ENCODE peak calls at places on chromosomes 2 and 18, in eight cellular contexts. One of them, this sample, is unnamed.

GRCh38 chr2:197201874-197202273 is 108.7 kb downstream of the ANKRD44 start:
- DNase-seq in H9: no peak
- DNase-seq in PC-9: no peak
- DNase-seq in PC-3: no peak
- DNase-seq in fibroblast of lung: no peak
- DNase-seq in SK-N-SH: no peak
- DNase-seq in neural progenitor cell: no peak
- DNase-seq in astrocyte: no peak
- DNase-seq in this sample: no peak

GRCh38 chr18:62663731-62664336 is 51.5 kb upstream of the PHLPP1 start:
- DNase-seq in fibroblast of lung: peak; percentile 19
- DNase-seq in PC-9: peak; percentile 23
- DNase-seq in SK-N-SH: no peak
- DNase-seq in neural progenitor cell: no peak
- DNase-seq in H9: no peak
- DNase-seq in astrocyte: peak; percentile 69
- DNase-seq in PC-3: peak; percentile 80
- DNase-seq in this sample: peak; percentile 2

GRCh38 chr18:58321986-58322385 is 278.0 kb downstream of the NEDD4L start:
- DNase-seq in PC-3: peak; percentile 95
- DNase-seq in fibroblast of lung: peak; percentile 87
- DNase-seq in astrocyte: peak; percentile 75
- DNase-seq in SK-N-SH: peak; percentile 78
- DNase-seq in H9: no peak
- DNase-seq in PC-9: peak; percentile 61
- DNase-seq in neural progenitor cell: peak; percentile 45
- DNase-seq in this sample: no peak

GRCh38 chr2:102117488-102117887 is 25.1 kb upstream of the IL1R1 start:
- DNase-seq in fibroblast of lung: no peak
- DNase-seq in H9: no peak
- DNase-seq in PC-3: no peak
- DNase-seq in astrocyte: no peak
- DNase-seq in neural progenitor cell: no peak
- DNase-seq in SK-N-SH: no peak
- DNase-seq in PC-9: no peak
- DNase-seq in this sample: no peak

GRCh38 chr18:79749251-79750191 is 48.2 kb upstream of the KCNG2 start:
- DNase-seq in H9: no peak
- DNase-seq in PC-9: no peak
- DNase-seq in neural progenitor cell: no peak
- DNase-seq in fibroblast of lung: peak; percentile 50
- DNase-seq in PC-3: no peak
- DNase-seq in astrocyte: peak; percentile 29
- DNase-seq in SK-N-SH: no peak
- DNase-seq in this sample: no peak

GRCh38 chr2:107681946-107682345 is 144.7 kb upstream of the RGPD4 start:
- DNase-seq in neural progenitor cell: peak; percentile 16
- DNase-seq in PC-3: no peak
- DNase-seq in SK-N-SH: no peak
- DNase-seq in fibroblast of lung: no peak
- DNase-seq in PC-9: no peak
- DNase-seq in H9: peak; percentile 39
- DNase-seq in astrocyte: no peak
- DNase-seq in this sample: no peak

GRCh38 chr2:112957511-112957910 is 20.3 kb upstream of the IL36G start:
- DNase-seq in H9: no peak
- DNase-seq in neural progenitor cell: no peak
- DNase-seq in PC-9: no peak
- DNase-seq in SK-N-SH: no peak
- DNase-seq in fibroblast of lung: no peak
- DNase-seq in astrocyte: peak; percentile 4
- DNase-seq in PC-3: peak; percentile 17
- DNase-seq in this sample: no peak

GRCh38 chr2:74440005-74440377 is 1.7 kb downstream of the RTKN start:
- DNase-seq in neural progenitor cell: peak; percentile 69
- DNase-seq in astrocyte: no peak
- DNase-seq in SK-N-SH: peak; percentile 84
- DNase-seq in fibroblast of lung: peak; percentile 61
- DNase-seq in PC-3: no peak
- DNase-seq in H9: no peak
- DNase-seq in PC-9: no peak
- DNase-seq in this sample: no peak

GRCh38 chr2:43880471-43880870 is 41.7 kb downstream of the ABCG8 start:
- DNase-seq in PC-3: no peak
- DNase-seq in fibroblast of lung: no peak
- DNase-seq in astrocyte: no peak
- DNase-seq in SK-N-SH: no peak
- DNase-seq in PC-9: no peak
- DNase-seq in H9: no peak
- DNase-seq in neural progenitor cell: no peak
- DNase-seq in this sample: no peak

GRCh38 chr2:23574919-23575654 is 190.1 kb downstream of the KLHL29 start:
- DNase-seq in PC-9: no peak
- DNase-seq in neural progenitor cell: no peak
- DNase-seq in PC-3: no peak
- DNase-seq in astrocyte: no peak
- DNase-seq in SK-N-SH: no peak
- DNase-seq in H9: peak; percentile 72
- DNase-seq in fibroblast of lung: no peak
- DNase-seq in this sample: no peak

GRCh38 chr2:237886702-237887481 is 27.5 kb downstream of the RAMP1 start:
- DNase-seq in PC-3: no peak
- DNase-seq in astrocyte: peak; percentile 82
- DNase-seq in fibroblast of lung: peak; percentile 91
- DNase-seq in H9: no peak
- DNase-seq in PC-9: no peak
- DNase-seq in SK-N-SH: peak; percentile 86
- DNase-seq in neural progenitor cell: no peak
- DNase-seq in this sample: no peak

GRCh38 chr2:71379086-71379485 is 47.5 kb downstream of the ZNF638 start:
- DNase-seq in PC-9: no peak
- DNase-seq in fibroblast of lung: peak; percentile 84
- DNase-seq in astrocyte: peak; percentile 88
- DNase-seq in SK-N-SH: no peak
- DNase-seq in H9: no peak
- DNase-seq in neural progenitor cell: no peak
- DNase-seq in PC-3: peak; percentile 62
- DNase-seq in this sample: no peak

GRCh38 chr18:46660955-46661749 is 4.1 kb upstream of the LOXHD1 start:
- DNase-seq in SK-N-SH: peak; percentile 48
- DNase-seq in H9: peak; percentile 81
- DNase-seq in PC-9: no peak
- DNase-seq in astrocyte: peak; percentile 14
- DNase-seq in PC-3: no peak
- DNase-seq in neural progenitor cell: peak; percentile 67
- DNase-seq in fibroblast of lung: peak; percentile 27
- DNase-seq in this sample: no peak

GRCh38 chr2:46145017-46145416 is 152.2 kb upstream of the EPAS1 start:
- DNase-seq in fibroblast of lung: no peak
- DNase-seq in H9: no peak
- DNase-seq in astrocyte: no peak
- DNase-seq in PC-9: no peak
- DNase-seq in PC-3: no peak
- DNase-seq in SK-N-SH: no peak
- DNase-seq in neural progenitor cell: no peak
- DNase-seq in this sample: no peak

GRCh38 chr18:50193796-50194622 is 938 bp downstream of the MYO5B start:
- DNase-seq in H9: peak; percentile 39
- DNase-seq in PC-3: peak; percentile 1
- DNase-seq in SK-N-SH: no peak
- DNase-seq in astrocyte: no peak
- DNase-seq in neural progenitor cell: peak; percentile 58
- DNase-seq in fibroblast of lung: no peak
- DNase-seq in PC-9: peak; percentile 17
- DNase-seq in this sample: no peak

DNA sequence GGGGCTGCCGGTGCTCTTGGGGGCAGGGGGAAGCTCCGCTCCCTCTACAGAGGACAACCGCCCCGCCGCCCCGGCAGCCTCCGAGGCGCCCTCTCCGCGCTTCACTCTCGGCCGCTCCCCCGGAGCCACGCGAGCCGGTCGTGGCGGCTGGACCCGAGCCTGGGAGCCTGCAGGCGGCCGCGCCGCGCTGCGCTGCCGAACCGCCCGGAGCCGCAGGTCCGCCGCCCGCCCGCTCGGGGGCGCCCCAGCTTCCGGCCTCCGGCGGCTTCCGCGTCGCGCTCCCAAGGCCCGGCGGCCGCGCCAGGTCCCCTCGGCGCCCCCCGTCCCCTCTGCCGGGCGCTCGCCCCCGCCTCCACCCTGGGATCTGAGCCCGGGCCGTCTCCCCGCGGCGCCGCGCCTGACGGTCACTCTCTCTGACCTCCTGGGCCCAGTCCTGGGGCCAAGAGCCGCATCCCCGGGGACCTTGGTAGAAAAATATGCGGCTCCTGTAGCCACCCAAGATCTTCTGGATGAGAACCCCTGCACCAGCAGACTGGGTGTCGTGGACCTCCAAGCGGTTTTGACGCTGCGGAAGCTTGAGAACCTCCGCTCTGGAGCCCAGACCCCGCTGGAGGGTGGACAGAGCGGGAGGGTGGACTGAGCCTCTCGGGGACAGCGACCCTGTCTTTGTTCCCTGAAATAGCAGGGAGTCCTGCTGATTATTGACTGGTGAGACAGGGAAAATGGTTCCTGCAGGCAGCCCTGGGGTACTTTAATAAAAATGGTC is 44.3 kb downstream of the SERTAD2 start:
- DNase-seq in H9: peak; percentile 63
- DNase-seq in astrocyte: no peak
- DNase-seq in SK-N-SH: peak; percentile 63
- DNase-seq in neural progenitor cell: peak; percentile 82
- DNase-seq in fibroblast of lung: peak; percentile 40
- DNase-seq in PC-9: peak; percentile 74
- DNase-seq in PC-3: peak; percentile 32
- DNase-seq in this sample: no peak
- TF ChIP-seq CTCF in H9: peak; percentile 46
- TF ChIP-seq CTCF in astrocyte: no peak
- TF ChIP-seq CTCF in SK-N-SH: no peak
- TF ChIP-seq CTCF in neural progenitor cell: peak; percentile 33
- TF ChIP-seq CTCF in fibroblast of lung: no peak
- TF ChIP-seq CTCF in PC-9: peak; percentile 4
- TF ChIP-seq CTCF in PC-3: no peak
- TF ChIP-seq CTCF in this sample: peak; percentile 58

GRCh38 chr18:11520536-11520935 is 88.9 kb upstream of the SLC35G4 start:
- DNase-seq in PC-3: no peak
- DNase-seq in neural progenitor cell: no peak
- DNase-seq in SK-N-SH: no peak
- DNase-seq in astrocyte: peak; percentile 67
- DNase-seq in H9: no peak
- DNase-seq in fibroblast of lung: no peak
- DNase-seq in PC-9: no peak
- DNase-seq in this sample: no peak

GRCh38 chr18:11516988-11517630 is 92.3 kb upstream of the SLC35G4 start:
- DNase-seq in astrocyte: no peak
- DNase-seq in PC-9: no peak
- DNase-seq in PC-3: no peak
- DNase-seq in neural progenitor cell: no peak
- DNase-seq in SK-N-SH: no peak
- DNase-seq in fibroblast of lung: peak; percentile 32
- DNase-seq in H9: no peak
- DNase-seq in this sample: no peak

GRCh38 chr18:11521853-11522252 is 87.5 kb upstream of the SLC35G4 start:
- DNase-seq in astrocyte: no peak
- DNase-seq in PC-9: no peak
- DNase-seq in neural progenitor cell: no peak
- DNase-seq in fibroblast of lung: no peak
- DNase-seq in H9: no peak
- DNase-seq in SK-N-SH: no peak
- DNase-seq in PC-3: no peak
- DNase-seq in this sample: no peak

GRCh38 chr18:11522992-11523391 is 86.4 kb upstream of the SLC35G4 start:
- DNase-seq in H9: no peak
- DNase-seq in astrocyte: no peak
- DNase-seq in PC-9: no peak
- DNase-seq in PC-3: no peak
- DNase-seq in neural progenitor cell: no peak
- DNase-seq in fibroblast of lung: no peak
- DNase-seq in SK-N-SH: no peak
- DNase-seq in this sample: no peak

GRCh38 chr18:11518788-11519685 is 90.4 kb upstream of the SLC35G4 start:
- DNase-seq in PC-3: peak; percentile 66
- DNase-seq in SK-N-SH: peak; percentile 54
- DNase-seq in astrocyte: no peak
- DNase-seq in fibroblast of lung: peak; percentile 65
- DNase-seq in H9: peak; percentile 86
- DNase-seq in PC-9: peak; percentile 25
- DNase-seq in neural progenitor cell: peak; percentile 86
- DNase-seq in this sample: peak; percentile 30
- H3K4me2 ChIP-seq in PC-3: no peak overlapping the region
- H3K4me2 ChIP-seq in SK-N-SH: peak overlapping the region; percentile 55
- H3K4me2 ChIP-seq in astrocyte: no peak overlapping the region
- H3K4me2 ChIP-seq in fibroblast of lung: no peak overlapping the region
- H3K4me2 ChIP-seq in H9: peak overlapping the region; percentile 11
- H3K4me2 ChIP-seq in PC-9: no peak overlapping the region
- H3K4me2 ChIP-seq in neural progenitor cell: peak overlapping the region; percentile 68
- H3K4me2 ChIP-seq in this sample: no peak overlapping the region

GRCh38 chr2:64634338-64635267 is 19.1 kb downstream of the SERTAD2 start:
- DNase-seq in PC-3: no peak
- DNase-seq in H9: no peak
- DNase-seq in fibroblast of lung: peak; percentile 92
- DNase-seq in PC-9: no peak
- DNase-seq in neural progenitor cell: no peak
- DNase-seq in SK-N-SH: no peak
- DNase-seq in astrocyte: no peak
- DNase-seq in this sample: no peak
- H4K20me1 ChIP-seq in PC-3: peaks cover 35% of the 10 kb centered on the region
- H4K20me1 ChIP-seq in H9: no peaks in the 10 kb centered on the region
- H4K20me1 ChIP-seq in fibroblast of lung: no peaks in the 10 kb centered on the region
- H4K20me1 ChIP-seq in PC-9: peaks cover 18% of the 10 kb centered on the region
- H4K20me1 ChIP-seq in neural progenitor cell: peaks cover 41% of the 10 kb centered on the region
- H4K20me1 ChIP-seq in SK-N-SH: peaks cover 55% of the 10 kb centered on the region
- H4K20me1 ChIP-seq in astrocyte: peaks cover 84% of the 10 kb centered on the region
- H4K20me1 ChIP-seq in this sample: no peaks in the 10 kb centered on the region

DNA sequence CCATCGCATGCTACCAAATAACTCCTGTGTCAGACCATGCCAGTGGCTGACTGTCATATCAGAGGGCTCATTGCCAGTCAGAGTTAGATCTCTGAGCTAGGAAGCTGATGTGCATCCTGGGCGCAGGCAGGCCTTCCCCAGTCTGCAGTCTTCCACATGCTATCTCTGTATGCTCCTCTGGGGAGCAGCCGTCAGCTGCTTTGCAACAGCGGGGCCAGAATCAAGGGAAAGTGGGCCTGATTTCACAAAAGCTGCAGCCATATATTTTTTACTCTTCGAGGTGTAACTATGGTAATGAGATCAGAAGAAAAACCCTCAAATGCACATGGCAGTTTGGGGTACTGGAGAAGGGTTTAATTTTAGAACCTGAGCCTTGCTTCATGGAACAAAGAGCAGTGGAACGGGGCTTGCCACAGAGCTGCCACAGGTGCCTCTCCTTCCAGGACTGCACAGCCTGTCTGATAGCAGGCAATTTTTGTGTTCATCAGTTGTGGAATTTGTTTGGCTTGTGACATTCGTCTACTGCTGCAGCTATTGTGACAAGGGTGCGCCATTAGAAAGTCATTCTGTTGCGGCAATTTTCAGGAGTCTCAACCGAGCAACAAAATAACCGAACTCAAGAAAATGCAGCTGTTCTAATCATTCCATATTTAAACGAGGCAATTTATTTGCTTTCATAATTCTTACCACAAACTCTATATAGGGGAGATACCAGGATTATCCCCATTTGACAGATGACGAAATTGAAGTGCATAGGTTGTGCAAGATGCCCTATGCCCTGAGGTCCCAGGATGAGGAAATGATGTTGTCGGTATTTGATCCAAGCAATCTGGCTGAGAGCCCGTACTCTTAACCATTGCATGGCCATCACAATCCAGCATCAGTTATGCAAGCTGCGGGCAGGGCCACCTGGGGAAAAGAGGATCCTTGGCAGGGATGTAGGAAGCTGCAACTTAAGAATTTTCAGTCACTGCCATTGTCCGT is 109.6 kb upstream of the CYRIA start:
- DNase-seq in neural progenitor cell: peak; percentile 69
- DNase-seq in astrocyte: no peak
- DNase-seq in PC-9: no peak
- DNase-seq in PC-3: no peak
- DNase-seq in H9: peak; percentile 68
- DNase-seq in fibroblast of lung: peak; percentile 44
- DNase-seq in SK-N-SH: peak; percentile 60
- DNase-seq in this sample: no peak
- TF ChIP-seq CTCF in neural progenitor cell: peak; percentile 62
- TF ChIP-seq CTCF in astrocyte: peak; percentile 19
- TF ChIP-seq CTCF in PC-9: no peak
- TF ChIP-seq CTCF in PC-3: no peak
- TF ChIP-seq CTCF in H9: peak; percentile 65
- TF ChIP-seq CTCF in fibroblast of lung: no peak
- TF ChIP-seq CTCF in SK-N-SH: no peak
- TF ChIP-seq CTCF in this sample: no peak

This sample was measured in keratinocyte.